ENCODE peak calls at places on chromosomes 5 and 9, in five cellular contexts. F is A172, K is tibial nerve, Z is lung, O is neural progenitor cell. B is an unnamed sample.

GRCh38 chr5:93874491-93874890 is 133.1 kb upstream of the POU5F2 start:
- DNase-seq in Z (no peak), F (no peak), K (no peak), O (no peak), B (no peak)

GRCh38 chr9:115014438-115014837 is 84.0 kb upstream of the TNFSF8 start:
- DNase-seq in K (no peak), Z (no peak), F (no peak), O (no peak), B (no peak)

GRCh38 chr5:931570-932145 is 39.0 kb downstream of the TRIP13 start:
- DNase-seq in K (no peak), Z (no peak), O (no peak), F (no peak), B (no peak)

GRCh38 chr5:74123928-74124327 is 497.9 kb downstream of the ARHGEF28 start:
- DNase-seq in K (no peak), O (no peak), Z (no peak), F (no peak), B (no peak)

GRCh38 chr5:90909091-90909503 is 350.5 kb downstream of the ADGRV1 start:
- DNase-seq in K (no peak), F (no peak), O (no peak), Z (no peak), B (no peak)

GRCh38 chr9:131060902-131061630 is 35.3 kb upstream of the AIF1L start:
- DNase-seq in Z (no peak), F (no peak), O (peak; percentile 23), K (no peak), B (no peak)

GRCh38 chr9:91913986-91914385 is 36.0 kb downstream of the ROR2 start:
- DNase-seq in K (no peak), Z (no peak), O (no peak), F (no peak), B (no peak)

GRCh38 chr5:133715622-133716021 is 103.3 kb upstream of the FSTL4 start:
- DNase-seq in K (no peak), O (no peak), Z (peak; percentile 62), F (no peak), B (no peak)

GRCh38 chr9:75238311-75238976 is 150.1 kb downstream of the OSTF1 start:
- DNase-seq in O (peak; percentile 83), F (peak; percentile 32), K (peak; percentile 43), Z (peak; percentile 43), B (peak; percentile 52)

GRCh38 chr9:135887585-135888050 is 19.7 kb downstream of the CAMSAP1 start:
- DNase-seq in O (peak; percentile 36), F (no peak), K (no peak), Z (no peak), B (no peak)

GRCh38 chr5:19886123-19886921 is 101.7 kb downstream of the CDH18 start:
- DNase-seq in F (peak; percentile 63), O (no peak), K (no peak), Z (no peak), B (no peak)

GRCh38 chr5:172556971-172557461 is 84.0 kb upstream of the NEURL1B start:
- DNase-seq in F (no peak), Z (no peak), O (peak; percentile 69), K (no peak), B (no peak)

GRCh38 chr9:131588396-131588795 is 43.1 kb downstream of the PRRT1B start:
- DNase-seq in Z (no peak), K (no peak), O (no peak), F (no peak), B (no peak)